ENCODE peak calls at places on chromosome 9, in four cellular contexts. I, L, B and Q are unnamed samples. For H3K9me1, the result is how much of the 10 kb centered on the place peaks cover.

GRCh38 chr9:72789915-72790314 is 162.9 kb downstream of the ALDH1A1 start:
- DNase-seq in L (no peak), B (no peak), I (no peak), Q (no peak)

GRCh38 chr9:123282343-123283047 is 14.1 kb upstream of the STRBP start:
- DNase-seq in I (no peak), L (no peak), B (no peak), Q (peak)

GRCh38 chr9:133787749-133788015 is 49.5 kb upstream of the SARDH start:
- DNase-seq in B (no peak), I (no peak), L (peak), Q (no peak)

GRCh38 chr9:82488702-82489578 is 500.4 kb downstream of the SPATA31D1 start:
- DNase-seq in L (no peak), I (peak), B (peak), Q (no peak)

GRCh38 chr9:137828527-137829259 is 48.9 kb upstream of the CACNA1B start:
- DNase-seq in L (peak), B (peak), I (no peak), Q (no peak)

GRCh38 chr9:94908583-94909249 is 182.2 kb downstream of the AOPEP start:
- DNase-seq in B (no peak), I (no peak), L (no peak), Q (no peak)

GRCh38 chr9:76321185-76321828 is 72.9 kb downstream of the RFK start:
- DNase-seq in B (peak), I (peak), L (no peak), Q (peak)

GRCh38 chr9:125183561-125183960 is 6.0 kb downstream of the PPP6C start:
- DNase-seq in L (no peak), I (no peak), B (no peak), Q (no peak)

GRCh38 chr9:21317956-21318923 is 13.1 kb upstream of the IFNA5 start:
- DNase-seq in L (no peak), B (peak), I (no peak), Q (peak)

GRCh38 chr9:107733530-107733907 is 243.9 kb upstream of the KLF4 start:
- DNase-seq in L (no peak), I (no peak), B (no peak), Q (peak)

GRCh38 chr9:134065720-134066419 is 2.0 kb downstream of the BRD3 start:
- DNase-seq in I (peak), L (peak), B (peak), Q (peak)

GRCh38 chr9:69874301-69875060 is 53.9 kb downstream of the CFAP95 start:
- DNase-seq in B (no peak), L (no peak), I (no peak), Q (peak)

GRCh38 chr9:115109486-115109885 is 8.5 kb downstream of the TNC start:
- DNase-seq in B (peak), L (no peak), I (no peak), Q (no peak)

GRCh38 chr9:89755835-89756234 is 151.0 kb downstream of the GADD45G start:
- DNase-seq in B (peak), L (no peak), I (peak), Q (no peak)

GRCh38 chr9:93287593-93287992 is 103.7 kb downstream of the WNK2 start:
- DNase-seq in B (no peak), L (no peak), I (no peak), Q (no peak)

GRCh38 chr9:95409650-95410426 is 92.3 kb upstream of the FANCC start:
- DNase-seq in I (no peak), L (no peak), B (peak), Q (peak)

GRCh38 chr9:125558453-125559084 is 148.4 kb downstream of the MAPKAP1 start:
- DNase-seq in B (peak), L (peak), I (no peak), Q (peak)

GRCh38 chr9:129182625-129183494 is 4.8 kb upstream of the IER5L start:
- DNase-seq in B (no peak), L (peak), I (no peak), Q (no peak)

GRCh38 chr9:1922026-1922425 is 93.1 kb upstream of the SMARCA2 start:
- DNase-seq in I (no peak), B (no peak), L (no peak), Q (no peak)

GRCh38 chr9:124770359-124771020 is 621 bp downstream of the NR6A1 start:
- DNase-seq in I (no peak), L (peak), B (no peak), Q (no peak)

GRCh38 chr9:36896296-36896695 is 137.8 kb downstream of the PAX5 start:
- DNase-seq in L (no peak), I (no peak), B (no peak), Q (no peak)

GRCh38 chr9:88018101-88018500 is 43.8 kb upstream of the CDK20 start:
- DNase-seq in L (no peak), I (no peak), B (no peak), Q (no peak)

GRCh38 chr9:130034570-130034969 is 8.4 kb downstream of the FNBP1 start:
- DNase-seq in I (no peak), B (peak), L (no peak), Q (peak)

GRCh38 chr9:136572003-136572595 is 26.3 kb upstream of the NOTCH1 start:
- DNase-seq in B (peak), I (no peak), L (no peak), Q (no peak)

DNA sequence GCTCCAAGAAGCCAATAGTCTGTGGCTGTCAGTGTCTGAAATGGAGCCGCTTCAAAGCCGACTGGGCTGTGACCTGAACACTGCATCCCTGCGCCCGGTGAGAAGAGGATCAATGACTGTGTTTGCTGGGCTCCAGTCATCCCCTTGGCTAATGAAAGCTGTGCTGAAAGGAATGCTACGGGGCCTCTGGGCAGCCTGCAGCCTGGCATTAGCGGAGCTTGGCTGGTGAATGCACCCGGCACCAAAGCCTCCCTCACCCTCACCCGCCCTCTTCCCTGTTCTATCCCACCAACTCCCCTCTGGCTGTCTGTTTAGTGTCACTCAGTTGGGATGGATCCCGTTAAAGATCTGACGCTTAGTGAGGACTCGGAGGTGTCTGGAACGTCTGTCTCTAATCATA is 355.3 kb downstream of the BNC2 start:
- DNase-seq in L (no peak), I (no peak), B (peak), Q (no peak)
- H3K9me1 ChIP-seq in L (under half), I (under half), B (under half), Q (under half)

DNA sequence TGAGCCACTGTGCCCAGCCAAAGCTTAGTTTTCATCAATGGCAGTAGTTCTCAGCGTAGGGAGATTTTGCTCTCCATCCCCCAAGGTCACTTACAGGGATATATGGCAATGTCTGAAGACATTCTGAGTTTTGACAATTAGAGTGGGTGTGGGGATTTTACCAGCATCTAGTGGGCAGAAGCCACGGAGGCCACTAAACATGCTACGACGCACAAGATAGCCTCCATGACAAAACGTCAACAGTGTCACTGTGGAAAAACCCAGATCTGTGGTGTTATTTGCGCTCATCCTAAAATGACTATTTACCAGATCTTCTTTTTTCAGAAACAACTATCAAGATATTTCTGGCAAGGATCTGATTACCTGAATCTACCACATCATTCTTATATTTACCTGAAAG is 68.2 kb downstream of the CDC14B start:
- DNase-seq in I (no peak), L (no peak), B (no peak), Q (no peak)
- H3K9me1 ChIP-seq in I (under half), L (under half), B (under half), Q (under half)

DNA sequence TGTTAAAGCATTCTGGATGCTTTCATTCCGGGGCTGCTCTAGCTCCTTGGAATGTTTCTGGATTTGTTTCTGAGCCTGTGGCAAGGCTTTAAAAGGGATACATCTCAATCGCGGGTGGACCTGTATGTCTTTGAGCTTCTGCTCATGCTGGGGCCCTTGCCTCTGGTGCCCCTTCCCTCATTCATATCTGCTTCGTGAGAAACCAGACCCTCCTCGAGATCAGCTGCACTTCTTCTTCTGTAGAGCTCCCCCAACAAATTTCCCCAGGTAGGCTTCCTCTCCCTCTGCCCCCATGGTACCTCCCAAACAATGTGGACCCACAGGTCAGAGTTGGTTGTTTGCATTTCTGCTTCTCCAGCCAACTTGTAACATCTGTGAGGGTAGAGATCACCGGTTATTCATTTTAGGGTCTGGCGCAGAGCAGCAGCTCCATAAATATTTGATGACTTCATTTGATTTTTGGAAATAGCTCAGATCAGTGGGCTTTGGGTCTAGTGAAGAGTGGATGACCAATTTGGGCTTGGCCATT is 6.6 kb downstream of the ZNF618 start:
- DNase-seq in L (no peak), I (no peak), B (no peak), Q (no peak)
- H3K9me1 ChIP-seq in L (under half), I (under half), B (under half), Q (under half)

GRCh38 chr9:86354048-86354881 is at the start of gene TUT7:
- DNase-seq in I (no peak), L (peak), B (peak), Q (peak)
- H3K9me1 ChIP-seq in I (under half), L (under half), B (under half), Q (under half)

DNA sequence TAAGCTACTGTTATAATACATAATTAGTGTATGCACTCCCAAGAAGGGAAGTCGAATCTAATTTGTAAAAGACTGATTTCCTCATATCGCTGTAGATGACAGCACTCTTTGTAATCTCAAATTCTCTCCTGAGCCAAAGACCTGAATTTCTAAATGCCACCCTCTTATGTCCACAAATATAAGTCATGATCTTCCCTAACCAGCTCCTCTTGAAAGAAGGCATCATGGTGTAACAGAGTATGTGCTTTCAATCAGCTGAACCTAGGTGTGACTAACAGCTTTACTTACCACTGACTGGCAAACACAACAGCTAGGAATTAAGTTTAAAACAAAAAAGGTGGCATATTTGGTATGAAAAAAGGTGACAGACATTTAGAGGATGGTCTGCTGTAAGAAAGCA is 34.0 kb upstream of the CTNNAL1 start:
- DNase-seq in L (no peak), B (no peak), I (no peak), Q (no peak)
- H3K9me1 ChIP-seq in L (under half), B (under half), I (under half), Q (under half)

GRCh38 chr9:99299214-99300102 is 77.4 kb downstream of the SEC61B start:
- DNase-seq in L (no peak), B (peak), I (no peak), Q (peak)
- H3K9me1 ChIP-seq in L (under half), B (under half), I (under half), Q (under half)